ENCODE peak calls at places on chromosomes 4 and X, in nine cellular contexts. C is HTR-8/SVneo; A is hippocampal formation; U is activated CD4-positive, alpha-beta T cell treated with anti-CD3 and anti-CD28 coated beads for 36 hours; S is left cardiac atrium; F is astrocyte of the spinal cord; X is lung; B is colonic mucosa; W is A549. R is an unnamed sample.

GRCh38 chrX:31706456-31706855 is 634.6 kb upstream of the FTHL17 start:
- DNase-seq in C (no peak), A (no peak), U (no peak), S (no peak), F (peak), X (no peak), B (no peak), W (no peak), R (peak)

GRCh38 chr4:108113229-108113628 is 55.5 kb downstream of the LEF1 start:
- DNase-seq in C (no peak), A (no peak), U (peak), S (no peak), F (no peak), X (no peak), B (no peak), W (no peak), R (no peak)

GRCh38 chr4:16865897-16866283 is 32.6 kb downstream of the LDB2 start:
- DNase-seq in C (no peak), A (no peak), U (no peak), S (peak), F (no peak), X (no peak), B (no peak), W (no peak), R (no peak)

GRCh38 chr4:40672528-40673522 is 43.2 kb upstream of the RBM47 start:
- DNase-seq in C (peak), A (no peak), U (peak), S (no peak), F (peak), X (peak), B (no peak), W (peak), R (peak)

GRCh38 chrX:104335765-104336164 is 81.0 kb upstream of the ESX1 start:
- DNase-seq in C (no peak), A (no peak), U (no peak), S (no peak), F (peak), X (no peak), B (no peak), W (no peak), R (no peak)

GRCh38 chrX:39550795-39551361 is 546.9 kb downstream of the BCOR start:
- DNase-seq in C (no peak), A (no peak), U (peak), S (no peak), F (no peak), X (no peak), B (no peak), W (no peak), R (no peak)

GRCh38 chr4:13766722-13767495 is 139.4 kb upstream of the BOD1L1 start:
- DNase-seq in C (no peak), A (no peak), U (no peak), S (no peak), F (no peak), X (no peak), B (no peak), W (no peak), R (no peak)

GRCh38 chr4:147714575-147715401 is 17.1 kb upstream of the ARHGAP10 start:
- DNase-seq in C (peak), A (no peak), U (no peak), S (no peak), F (peak), X (no peak), B (no peak), W (no peak), R (peak)

GRCh38 chrX:115030635-115031034 is 13.2 kb upstream of the IL13RA2 start:
- DNase-seq in C (no peak), A (no peak), U (no peak), S (no peak), F (no peak), X (no peak), B (peak), W (no peak), R (no peak)

GRCh38 chr4:101914761-101915160 is 124.2 kb downstream of the BANK1 start:
- DNase-seq in C (no peak), A (no peak), U (no peak), S (no peak), F (no peak), X (no peak), B (no peak), W (no peak), R (no peak)

GRCh38 chrX:70013483-70014222 is 36.1 kb downstream of the AWAT2 start:
- DNase-seq in C (no peak), A (no peak), U (no peak), S (peak), F (no peak), X (no peak), B (no peak), W (no peak), R (no peak)

GRCh38 chr4:4334798-4335520 is 44.9 kb downstream of the ZBTB49 start:
- DNase-seq in C (peak), A (peak), U (peak), S (peak), F (peak), X (peak), B (peak), W (peak), R (no peak)

R was measured in retinal pigment epithelial cell.